ENCODE peak calls at places on chromosomes 13 and 19, in eight cellular contexts. V is activated T-cell treated with anti-CD3 and anti-CD28 coated beads for 1 hour; O is iPS DF 19.7; U is fibroblast of lung; T is stimulated activated CD4-positive, alpha-beta T cell treated with anti-CD3 and anti-CD28 coated beads, Interleukin-15, amount 100 ng/mL, for 24 hours; N is islet precursor cell; Q is HL-60; Y is left lobe of liver. F is an unnamed sample.

GRCh38 chr13:111020546-111020945 is 94.6 kb upstream of the ARHGEF7 start:
- DNase-seq in V (no peak), O (no peak), U (no peak), T (no peak), N (no peak), Q (no peak), Y (no peak), F (no peak)

GRCh38 chr13:83503424-83503823 is 378.9 kb downstream of the SLITRK1 start:
- DNase-seq in V (no peak), O (no peak), U (peak; percentile 54), T (no peak), N (no peak), Q (no peak), Y (no peak), F (no peak)

GRCh38 chr19:6264077-6264445 is 15.7 kb downstream of the MLLT1 start:
- DNase-seq in V (no peak), O (no peak), U (peak; percentile 62), T (no peak), N (no peak), Q (no peak), Y (no peak), F (no peak)

GRCh38 chr19:17075860-17076538 is 422 bp downstream of the MYO9B start:
- DNase-seq in V (peak; percentile 28), O (no peak), U (no peak), T (peak; percentile 67), N (peak; percentile 67), Q (peak; percentile 50), Y (no peak), F (peak; percentile 44)

GRCh38 chr19:49954933-49955332 is 6.0 kb downstream of the SIGLEC11 start:
- DNase-seq in V (no peak), O (no peak), U (peak; percentile 44), T (no peak), N (no peak), Q (no peak), Y (no peak), F (no peak)

GRCh38 chr19:12567951-12568350 is 16.7 kb upstream of the ZNF564 start:
- DNase-seq in V (no peak), O (no peak), U (no peak), T (no peak), N (no peak), Q (no peak), Y (no peak), F (no peak)

GRCh38 chr13:26132756-26133155 is 80.9 kb upstream of the SHISA2 start:
- DNase-seq in V (no peak), O (no peak), U (peak; percentile 6), T (no peak), N (no peak), Q (no peak), Y (no peak), F (no peak)

GRCh38 chr19:2426661-2427322 is 594 bp downstream of the TIMM13 start:
- DNase-seq in V (peak; percentile 10), O (no peak), U (peak; percentile 39), T (peak; percentile 71), N (peak; percentile 64), Q (peak; percentile 87), Y (peak; percentile 74), F (peak; percentile 52)

GRCh38 chr13:37138169-37138568 is 32.7 kb upstream of the CSNK1A1L start:
- DNase-seq in V (no peak), O (peak; percentile 3), U (peak; percentile 10), T (no peak), N (peak; percentile 62), Q (no peak), Y (no peak), F (no peak)

GRCh38 chr13:114071991-114072390 is 60.4 kb downstream of the RASA3 start:
- DNase-seq in V (no peak), O (no peak), U (peak; percentile 20), T (no peak), N (no peak), Q (no peak), Y (peak; percentile 35), F (no peak)

GRCh38 chr19:46404884-46405658 is 8.3 kb downstream of the CCDC8 start:
- DNase-seq in V (no peak), O (no peak), U (peak; percentile 58), T (peak; percentile 41), N (no peak), Q (no peak), Y (no peak), F (no peak)

GRCh38 chr13:97324115-97324514 is 102.0 kb downstream of the MBNL2 start:
- DNase-seq in V (no peak), O (no peak), U (no peak), T (no peak), N (no peak), Q (no peak), Y (no peak), F (no peak)

GRCh38 chr19:46481947-46482346 is 10.6 kb upstream of the PNMA8A start:
- DNase-seq in V (no peak), O (no peak), U (peak; percentile 35), T (no peak), N (no peak), Q (no peak), Y (no peak), F (no peak)

GRCh38 chr19:14475251-14476073 is at the start of gene PTGER1:
- DNase-seq in V (no peak), O (no peak), U (peak; percentile 58), T (peak; percentile 58), N (peak; percentile 77), Q (no peak), Y (no peak), F (peak; percentile 33)

GRCh38 chr13:102606537-102607309 is 9.9 kb downstream of the TPP2 start:
- DNase-seq in V (no peak), O (no peak), U (no peak), T (no peak), N (no peak), Q (no peak), Y (no peak), F (no peak)

GRCh38 chr19:6062274-6062673 is 48.0 kb downstream of the RFX2 start:
- DNase-seq in V (no peak), O (no peak), U (no peak), T (peak; percentile 40), N (peak; percentile 36), Q (peak; percentile 93), Y (peak; percentile 42), F (no peak)

GRCh38 chr13:114155923-114156883 is 22.9 kb upstream of the CFAP97D2 start:
- DNase-seq in V (no peak), O (no peak), U (no peak), T (no peak), N (no peak), Q (no peak), Y (no peak), F (no peak)

GRCh38 chr19:19179548-19180441 is 9.7 kb upstream of the MEF2B start:
- DNase-seq in V (no peak), O (no peak), U (no peak), T (no peak), N (no peak), Q (no peak), Y (no peak), F (no peak)

GRCh38 chr13:97192166-97192565 is 30.0 kb upstream of the MBNL2 start:
- DNase-seq in V (no peak), O (no peak), U (no peak), T (no peak), N (no peak), Q (no peak), Y (no peak), F (no peak)

GRCh38 chr13:42041017-42041683 is 7.3 kb upstream of the DGKH start:
- DNase-seq in V (peak; percentile 11), O (no peak), U (peak; percentile 46), T (peak; percentile 71), N (peak; percentile 73), Q (no peak), Y (peak; percentile 68), F (peak; percentile 25)

GRCh38 chr13:68350554-68350953 is 1120.4 kb upstream of the PCDH9 start:
- DNase-seq in V (no peak), O (no peak), U (no peak), T (no peak), N (no peak), Q (no peak), Y (no peak), F (no peak)

GRCh38 chr13:20270163-20270865 is 38.2 kb upstream of the GJB6 start:
- DNase-seq in V (no peak), O (no peak), U (no peak), T (no peak), N (no peak), Q (no peak), Y (no peak), F (no peak)

GRCh38 chr19:50300814-50301606 is 28.2 kb downstream of the KCNC3 start:
- DNase-seq in V (no peak), O (no peak), U (peak; percentile 77), T (peak; percentile 37), N (no peak), Q (no peak), Y (no peak), F (no peak)

GRCh38 chr13:83620535-83621220 is 261.6 kb downstream of the SLITRK1 start:
- DNase-seq in V (no peak), O (no peak), U (peak; percentile 61), T (no peak), N (no peak), Q (no peak), Y (no peak), F (no peak)

GRCh38 chr13:110062077-110062776 is 244.7 kb downstream of the COL4A1 start:
- DNase-seq in V (no peak), O (no peak), U (no peak), T (no peak), N (no peak), Q (no peak), Y (peak; percentile 81), F (no peak)

GRCh38 chr13:113836917-113837553 is 26.8 kb downstream of the GAS6 start:
- DNase-seq in V (no peak), O (no peak), U (peak; percentile 93), T (no peak), N (peak; percentile 89), Q (no peak), Y (peak; percentile 65), F (no peak)

GRCh38 chr19:48757741-48758144 is 2.4 kb downstream of the FGF21 start:
- DNase-seq in V (no peak), O (no peak), U (no peak), T (no peak), N (no peak), Q (no peak), Y (no peak), F (no peak)

GRCh38 chr13:22662771-22663170 is 518.0 kb upstream of the SGCG start:
- DNase-seq in V (no peak), O (no peak), U (no peak), T (no peak), N (no peak), Q (no peak), Y (no peak), F (no peak)

GRCh38 chr13:43551897-43552456 is 234.8 kb downstream of the ENOX1 start:
- DNase-seq in V (no peak), O (no peak), U (no peak), T (no peak), N (no peak), Q (no peak), Y (no peak), F (no peak)

GRCh38 chr13:111210488-111210887 is 95.4 kb downstream of the ARHGEF7 start:
- DNase-seq in V (no peak), O (no peak), U (peak; percentile 93), T (no peak), N (peak; percentile 68), Q (no peak), Y (no peak), F (no peak)

F was measured in activated T-helper 2 cell treated with anti-CD3 and anti-CD28 coated beads, Interferon-gamma antibody, Interleukin-2, Interleukin-4, amounts not matched to agents 10 μg/mL and 5 μg/mL and 100 μg/mL, durations not matched to agents 14 hours and 24 hours and 36 hours.